ENCODE peak calls at places on chromosomes 4 and X, in six cellular contexts. O is CD4-positive, alpha-beta memory T cell; G is HL-60; D is epithelial cell of esophagus; H is aorta; J is H7. P is an unnamed sample.

GRCh38 chr4:99868126-99868596 is 26.1 kb downstream of the LAMTOR3 start:
- DNase-seq in O (no peak), G (no peak), D (no peak), H (no peak), J (peak), P (no peak)

GRCh38 chr4:60216752-60217151 is 983.4 kb upstream of the ADGRL3 start:
- DNase-seq in O (no peak), G (no peak), D (peak), H (no peak), J (no peak), P (no peak)

GRCh38 chr4:186770446-186771175 is 47.0 kb upstream of the FAT1 start:
- DNase-seq in O (no peak), G (no peak), D (peak), H (no peak), J (no peak), P (no peak)

GRCh38 chr4:7698586-7698985 is 241.1 kb downstream of the AFAP1 start:
- DNase-seq in O (no peak), G (no peak), D (no peak), H (no peak), J (peak), P (no peak)

GRCh38 chr4:171929907-171930306 is 116.7 kb downstream of the GALNTL6 start:
- DNase-seq in O (no peak), G (no peak), D (no peak), H (no peak), J (no peak), P (no peak)

GRCh38 chr4:141569141-141569540 is 67.2 kb upstream of the IL15 start:
- DNase-seq in O (no peak), G (no peak), D (no peak), H (no peak), J (no peak), P (no peak)

GRCh38 chr4:25859429-25860148 is 3.2 kb downstream of the SEL1L3 start:
- DNase-seq in O (peak), G (no peak), D (no peak), H (no peak), J (no peak), P (peak)

GRCh38 chrX:151699746-151700145 is 4.5 kb downstream of the PRRG3 start:
- DNase-seq in O (no peak), G (no peak), D (no peak), H (no peak), J (no peak), P (no peak)

GRCh38 chrX:39725928-39726619 is 371.7 kb downstream of the BCOR start:
- DNase-seq in O (no peak), G (peak), D (peak), H (no peak), J (no peak), P (no peak)

GRCh38 chr4:98928131-98928504 is 815 bp downstream of the EIF4E start:
- DNase-seq in O (peak), G (peak), D (peak), H (peak), J (peak), P (peak)

GRCh38 chr4:110183643-110184042 is 14.8 kb downstream of the ELOVL6 start:
- DNase-seq in O (no peak), G (no peak), D (no peak), H (no peak), J (no peak), P (no peak)

GRCh38 chrX:13750204-13750603 is 15.7 kb downstream of the OFD1 start:
- DNase-seq in O (peak), G (no peak), D (peak), H (no peak), J (peak), P (peak)

GRCh38 chr4:38034986-38035882 is 75.0 kb downstream of the PTTG2 start:
- DNase-seq in O (peak), G (peak), D (peak), H (no peak), J (peak), P (peak)

GRCh38 chrX:110086916-110087484 is 84.1 kb downstream of the TMEM164 start:
- DNase-seq in O (no peak), G (no peak), D (peak), H (no peak), J (no peak), P (no peak)

GRCh38 chr4:66376921-66377320 is 706.6 kb upstream of the EPHA5 start:
- DNase-seq in O (no peak), G (no peak), D (no peak), H (no peak), J (no peak), P (no peak)

GRCh38 chr4:10662937-10663336 is 21.6 kb downstream of the CLNK start:
- DNase-seq in O (no peak), G (no peak), D (no peak), H (no peak), J (no peak), P (no peak)

GRCh38 chr4:153758136-153758535 is 1.7 kb downstream of the RNF175 start:
- DNase-seq in O (no peak), G (no peak), D (no peak), H (no peak), J (no peak), P (no peak)

GRCh38 chrX:151902813-151903591 is 9.7 kb upstream of the MAGEA4 start:
- DNase-seq in O (no peak), G (no peak), D (peak), H (no peak), J (no peak), P (no peak)

GRCh38 chr4:10715135-10715534 is 30.6 kb upstream of the CLNK start:
- DNase-seq in O (no peak), G (no peak), D (no peak), H (no peak), J (no peak), P (no peak)

GRCh38 chrX:124725467-124725866 is 379.1 kb downstream of the SH2D1A start:
- DNase-seq in O (no peak), G (no peak), D (no peak), H (no peak), J (no peak), P (no peak)

GRCh38 chr4:174111350-174111888 is 172.0 kb downstream of the FBXO8 start:
- DNase-seq in O (no peak), G (no peak), D (no peak), H (no peak), J (no peak), P (no peak)

GRCh38 chrX:39809326-39809725 is 288.4 kb downstream of the BCOR start:
- DNase-seq in O (no peak), G (no peak), D (peak), H (no peak), J (no peak), P (no peak)

GRCh38 chrX:110847334-110847733 is 51.7 kb upstream of the CHRDL1 start:
- DNase-seq in O (no peak), G (no peak), D (peak), H (no peak), J (peak), P (peak)

GRCh38 chr4:56958111-56958517 is 19.3 kb downstream of the NOA1 start:
- DNase-seq in O (no peak), G (peak), D (peak), H (peak), J (no peak), P (no peak)

GRCh38 chr4:90183254-90183653 is 56.1 kb downstream of the CCSER1 start:
- DNase-seq in O (no peak), G (no peak), D (no peak), H (no peak), J (no peak), P (no peak)

GRCh38 chr4:58809948-58810347 is 1699.8 kb upstream of the IGFBP7 start:
- DNase-seq in O (no peak), G (no peak), D (no peak), H (no peak), J (no peak), P (no peak)

GRCh38 chr4:128862608-128863313 is 53.3 kb downstream of the JADE1 start:
- DNase-seq in O (peak), G (no peak), D (peak), H (no peak), J (peak), P (no peak)

GRCh38 chrX:149541521-149542047 is 772 bp downstream of the EOLA1 start:
- DNase-seq in O (no peak), G (no peak), D (no peak), H (no peak), J (no peak), P (no peak)

GRCh38 chr4:44447563-44448504 is 775 bp downstream of the KCTD8 start:
- DNase-seq in O (no peak), G (no peak), D (peak), H (peak), J (peak), P (no peak)

GRCh38 chrX:101108293-101108692 is 10.3 kb downstream of the CENPI start:
- DNase-seq in O (no peak), G (no peak), D (peak), H (no peak), J (no peak), P (no peak)

GRCh38 chr4:39051454-39051853 is 10.6 kb upstream of the KLHL5 start:
- DNase-seq in O (no peak), G (no peak), D (no peak), H (no peak), J (no peak), P (no peak)

GRCh38 chrX:45683914-45684313 is 483.2 kb upstream of the DIPK2B start:
- DNase-seq in O (no peak), G (no peak), D (peak), H (no peak), J (no peak), P (no peak)

GRCh38 chr4:15682340-15682725 is 706 bp downstream of the FAM200B start:
- DNase-seq in O (no peak), G (no peak), D (peak), H (no peak), J (no peak), P (no peak)

GRCh38 chr4:15677507-15677988 is 4.1 kb upstream of the FAM200B start:
- DNase-seq in O (no peak), G (no peak), D (peak), H (no peak), J (no peak), P (no peak)

GRCh38 chr4:15681372-15682339 is at the start of gene FAM200B:
- DNase-seq in O (peak), G (peak), D (peak), H (peak), J (peak), P (peak)

GRCh38 chr4:15682790-15683495 is 1.3 kb downstream of the FAM200B start:
- DNase-seq in O (no peak), G (peak), D (no peak), H (no peak), J (no peak), P (no peak)

GRCh38 chr4:15681067-15681371 is 608 bp upstream of the FAM200B start:
- DNase-seq in O (no peak), G (no peak), D (no peak), H (no peak), J (no peak), P (no peak)
- H3K4me3 ChIP-seq in O (peak), G (peak), D (peak), H (peak), J (peak), P (peak)

DNA sequence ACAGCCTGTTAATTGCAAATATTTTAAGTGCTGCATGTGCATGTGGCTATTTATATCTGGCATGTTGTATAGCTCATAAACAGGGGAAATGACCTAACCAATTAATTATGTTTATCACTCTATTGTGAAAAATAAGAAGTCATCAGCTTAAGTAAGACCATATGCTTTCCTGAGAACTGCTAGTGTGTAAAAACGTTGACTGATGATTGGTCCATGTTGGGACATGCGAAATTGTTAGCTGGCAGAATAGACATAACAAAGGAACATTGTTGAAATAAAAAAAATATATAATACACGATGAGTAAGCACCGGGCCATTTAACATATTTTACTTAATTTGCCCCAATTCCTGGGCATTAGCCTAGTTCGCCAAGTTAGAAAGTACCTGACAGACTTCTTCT is 207.5 kb downstream of the ANK2 start:
- DNase-seq in O (no peak), G (no peak), D (peak), H (no peak), J (no peak), P (no peak)
- H3K4me3 ChIP-seq in O (no peak), G (no peak), D (no peak), H (no peak), J (no peak), P (no peak)

DNA sequence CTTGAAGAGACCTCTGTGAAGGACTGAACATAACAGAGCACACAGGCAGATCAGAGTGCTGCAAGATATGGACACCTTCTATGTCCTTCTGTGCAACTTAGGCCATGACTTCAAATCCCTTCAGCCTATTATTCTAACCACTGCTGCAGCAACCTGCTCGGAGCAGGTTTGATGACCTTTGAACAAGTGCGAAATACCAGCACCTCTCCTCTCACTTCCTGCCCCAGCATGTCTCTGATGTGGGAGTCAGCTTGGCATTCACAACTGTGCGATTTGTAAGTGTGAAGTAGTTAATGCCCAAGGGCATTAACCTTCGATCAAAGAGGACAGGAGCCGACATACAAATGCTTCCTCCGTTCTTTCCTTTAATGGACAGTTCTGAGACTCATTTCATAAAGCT is 1.6 kb upstream of the EXOC1 start:
- DNase-seq in O (peak), G (no peak), D (peak), H (no peak), J (no peak), P (peak)
- H3K4me3 ChIP-seq in O (no peak), G (no peak), D (no peak), H (no peak), J (no peak), P (no peak)

GRCh38 chr4:82797048-82797590 is 1.5 kb downstream of the SCD5 start:
- DNase-seq in O (no peak), G (no peak), D (no peak), H (no peak), J (peak), P (no peak)
- H3K4me3 ChIP-seq in O (no peak), G (no peak), D (peak), H (no peak), J (peak), P (no peak)

GRCh38 chrX:150696264-150696789 is 3.1 kb downstream of the MTMR1 start:
- DNase-seq in O (no peak), G (no peak), D (no peak), H (no peak), J (no peak), P (no peak)
- H3K4me3 ChIP-seq in O (no peak), G (no peak), D (no peak), H (no peak), J (no peak), P (no peak)

DNA sequence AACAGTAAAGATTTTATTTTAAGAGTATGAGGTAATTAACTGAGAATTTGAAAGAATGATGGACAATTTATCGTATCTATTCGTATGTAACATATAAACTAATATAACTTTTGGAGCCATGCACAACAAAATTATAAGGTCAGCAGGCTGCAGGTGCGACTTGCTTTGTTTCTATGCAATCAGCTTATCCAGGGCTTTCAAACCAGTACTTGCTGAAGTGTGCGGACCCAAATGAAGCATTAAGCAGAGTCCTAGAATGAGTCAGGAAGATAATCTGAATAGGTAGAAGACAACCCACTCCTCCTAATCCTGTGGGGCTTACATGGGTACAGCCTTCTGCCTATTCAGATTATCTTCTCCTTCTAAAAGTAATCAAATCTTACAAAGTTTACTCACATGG is 2.1 kb downstream of the NSD2 start:
- DNase-seq in O (no peak), G (no peak), D (no peak), H (no peak), J (no peak), P (no peak)
- H3K4me3 ChIP-seq in O (peak), G (no peak), D (no peak), H (no peak), J (no peak), P (peak)

DNA sequence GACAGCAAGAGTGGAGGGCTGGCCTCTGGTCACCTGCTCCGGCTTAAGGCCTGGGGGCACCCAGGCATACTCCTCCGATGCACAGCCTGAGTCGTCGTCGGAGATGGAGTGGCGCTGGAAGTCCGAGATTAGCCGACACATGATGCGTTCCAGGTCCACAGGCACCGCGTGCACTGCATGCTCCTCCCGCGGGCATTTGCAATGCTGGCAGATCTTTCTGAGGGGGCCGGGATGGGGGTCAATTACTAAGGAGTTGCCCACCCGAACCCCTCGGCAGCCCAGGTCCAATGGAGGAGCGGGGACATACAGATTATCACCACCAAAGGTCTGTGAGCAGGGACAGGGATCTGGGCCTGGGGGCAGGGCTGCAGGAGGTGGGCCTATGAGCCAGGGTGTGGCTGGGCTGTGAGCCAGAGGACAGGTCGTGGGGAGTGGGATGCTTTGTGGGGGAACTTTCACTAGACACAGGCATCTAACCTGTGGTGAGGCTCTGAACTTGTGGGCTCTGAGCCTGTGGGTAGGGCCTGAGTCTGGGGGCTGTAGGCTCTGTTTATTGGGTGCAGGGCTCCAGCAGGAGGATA is 2.4 kb downstream of the PRICKLE3 start:
- DNase-seq in O (no peak), G (no peak), D (no peak), H (peak), J (no peak), P (no peak)
- H3K4me3 ChIP-seq in O (no peak), G (no peak), D (peak), H (no peak), J (no peak), P (no peak)

DNA sequence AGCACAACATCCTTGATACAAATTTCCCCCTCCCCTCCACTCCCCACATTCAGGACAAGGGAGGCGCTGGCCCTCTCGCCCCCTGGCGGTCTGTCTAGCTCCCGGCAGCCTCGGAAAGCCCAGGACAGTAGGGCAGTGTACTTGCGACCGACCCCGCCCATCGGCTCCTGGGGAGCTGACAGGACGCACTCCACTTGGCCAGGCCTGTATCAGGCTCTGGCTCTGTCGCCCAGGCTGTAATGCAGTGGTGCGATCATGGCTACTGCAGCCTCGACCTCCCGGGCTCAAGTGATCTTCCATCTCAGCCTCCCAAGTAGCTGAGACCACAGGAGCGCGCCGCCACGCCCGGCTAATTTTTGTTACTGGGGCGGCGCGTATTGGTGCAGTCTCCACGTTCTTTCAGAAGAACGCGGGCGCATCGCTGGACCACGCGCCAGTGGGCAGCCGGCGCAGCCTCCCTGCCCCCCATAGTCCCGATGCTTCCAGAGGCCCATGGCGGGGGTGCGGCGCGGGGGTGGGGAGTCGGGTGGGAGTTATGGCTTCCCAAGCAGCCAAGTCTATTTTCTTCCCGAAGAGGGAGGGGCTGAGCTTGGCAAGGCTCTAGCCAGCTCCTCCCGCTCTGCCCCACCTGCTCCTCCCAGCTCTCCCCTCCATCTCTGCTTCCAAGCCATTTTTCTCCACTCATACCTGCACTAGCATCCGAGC is 7.8 kb upstream of the AKAP14 start:
- DNase-seq in O (peak), G (peak), D (peak), H (peak), J (peak), P (no peak)
- H3K4me3 ChIP-seq in O (peak), G (no peak), D (no peak), H (no peak), J (peak), P (no peak)